ENCODE peak calls at places on chromosomes 1 and 21, in four cellular contexts. G is K562, M is HepG2, L is SK-N-SH. Z is an unnamed sample.

GRCh38 chr1:221858758-221859157 is 116.9 kb upstream of the DUSP10 start:
- DNase-seq in G (no peak), M (no peak), L (no peak), Z (no peak)

GRCh38 chr21:17488620-17489019 is 24.2 kb upstream of the CXADR start:
- DNase-seq in L (no peak), M (no peak), G (no peak), Z (no peak)

GRCh38 chr1:114352797-114353196 is 158.2 kb downstream of the TRIM33 start:
- DNase-seq in G (peak), L (no peak), M (no peak), Z (no peak)

GRCh38 chr1:117598489-117598888 is 7.4 kb upstream of the TENT5C start:
- DNase-seq in G (no peak), L (no peak), M (no peak), Z (no peak)

GRCh38 chr1:20070357-20070756 is 363 bp downstream of the PLA2G5 start:
- DNase-seq in M (no peak), G (no peak), L (no peak), Z (no peak)

GRCh38 chr1:38536089-38536488 is 323.5 kb downstream of the RRAGC start:
- DNase-seq in G (no peak), M (no peak), L (no peak), Z (no peak)

GRCh38 chr1:44250113-44250781 is 37.0 kb downstream of the DMAP1 start:
- DNase-seq in M (no peak), L (no peak), G (no peak), Z (no peak)

GRCh38 chr21:38979271-38980196 is 173.8 kb downstream of the ETS2 start:
- DNase-seq in M (no peak), G (no peak), L (no peak), Z (peak)

GRCh38 chr1:25998075-25998761 is 355 bp upstream of the PAFAH2 start:
- DNase-seq in L (peak), G (peak), M (peak), Z (peak)

GRCh38 chr1:117093870-117094621 is 27.5 kb downstream of the TRIM45 start:
- DNase-seq in L (peak), G (peak), M (no peak), Z (peak)

GRCh38 chr1:233229291-233229690 is 66.2 kb downstream of the PCNX2 start:
- DNase-seq in L (no peak), M (no peak), G (no peak), Z (no peak)

GRCh38 chr1:158150512-158150911 is 30.2 kb upstream of the CD1D start:
- DNase-seq in G (no peak), M (no peak), L (no peak), Z (no peak)

GRCh38 chr1:158155673-158156072 is 25.0 kb upstream of the CD1D start:
- DNase-seq in L (no peak), G (no peak), M (no peak), Z (no peak)

GRCh38 chr1:158153781-158154444 is 26.8 kb upstream of the CD1D start:
- DNase-seq in L (no peak), M (no peak), G (no peak), Z (no peak)

GRCh38 chr1:158154501-158154900 is 26.2 kb upstream of the CD1D start:
- DNase-seq in L (no peak), M (no peak), G (no peak), Z (no peak)

DNA sequence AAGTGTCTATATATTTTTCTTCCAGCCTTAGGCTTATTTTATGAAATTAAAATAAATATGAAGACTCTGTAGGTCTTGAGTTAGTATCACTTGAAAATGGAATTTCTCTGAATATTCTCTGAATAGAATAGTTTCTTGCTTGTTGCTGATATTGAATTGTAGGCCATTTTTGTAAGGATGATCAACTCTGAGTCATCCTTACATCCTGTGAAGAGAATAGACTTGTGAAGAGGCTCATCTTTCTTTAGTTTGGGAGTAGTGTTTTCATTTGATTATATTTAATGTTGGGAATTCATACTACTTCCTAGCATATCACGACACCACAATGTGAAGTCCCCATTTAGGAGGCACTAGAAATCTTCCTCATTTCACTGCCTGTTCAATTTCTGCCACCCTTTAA is 27.5 kb upstream of the CD1D start:
- DNase-seq in M (no peak), L (no peak), G (no peak), Z (no peak)
- TF ChIP-seq FOXJ3 in M (no peak), L (no peak), G (no peak), Z (no peak)

GRCh38 chr1:2127181-2128145 is 67.1 kb downstream of the FAAP20 start:
- DNase-seq in M (no peak), L (no peak), G (no peak), Z (no peak)

GRCh38 chr1:2128189-2128901 is 66.2 kb downstream of the FAAP20 start:
- DNase-seq in M (no peak), G (no peak), L (no peak), Z (no peak)

GRCh38 chr1:2124446-2125198 is 70.0 kb downstream of the FAAP20 start:
- DNase-seq in L (no peak), G (no peak), M (no peak), Z (no peak)

GRCh38 chr1:2126331-2127180 is 68.0 kb downstream of the FAAP20 start:
- DNase-seq in M (no peak), G (no peak), L (no peak), Z (no peak)

DNA sequence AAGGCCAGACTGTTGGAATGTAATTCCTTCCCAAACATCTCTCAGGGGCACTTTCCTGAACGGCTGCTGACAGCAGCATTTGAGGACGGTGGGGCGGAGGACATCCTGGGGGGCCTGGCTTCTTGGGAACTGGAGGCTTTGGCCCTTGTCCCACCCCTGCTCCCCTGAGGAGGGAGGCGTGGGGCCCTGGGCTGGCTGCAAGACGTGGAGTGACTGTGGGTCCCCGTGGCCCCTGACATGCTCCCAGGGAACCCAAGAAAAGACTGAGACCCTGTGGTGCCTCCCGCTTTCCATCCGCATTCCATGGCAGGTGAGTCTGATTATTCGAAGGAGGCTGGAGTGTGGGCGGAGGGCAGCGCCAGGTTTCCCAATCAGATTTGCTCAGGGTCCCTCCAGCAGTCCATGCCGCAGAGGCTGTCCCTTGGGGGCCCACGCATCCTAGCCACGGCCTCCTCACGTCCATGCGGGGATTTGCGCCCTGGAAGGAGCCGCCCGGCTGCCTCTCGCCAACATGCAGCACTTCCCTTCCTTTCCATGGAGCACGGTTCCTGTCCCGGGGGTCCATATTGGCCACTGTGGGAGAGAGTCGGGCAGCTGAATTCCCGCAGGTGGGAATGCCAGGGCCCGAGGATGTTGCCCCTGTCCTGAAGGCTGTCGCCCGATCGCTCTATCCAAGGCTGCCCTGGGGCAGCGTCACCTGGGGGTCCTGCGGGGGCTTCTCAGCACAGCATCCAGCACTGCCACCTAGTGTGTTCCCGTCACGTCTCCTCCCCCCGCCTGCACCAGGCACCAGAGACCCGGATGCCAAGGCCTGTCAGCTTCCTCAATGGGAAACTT is 69.0 kb downstream of the FAAP20 start:
- DNase-seq in G (no peak), L (no peak), M (no peak), Z (no peak)
- TF ChIP-seq FOXJ3 in G (no peak), L (no peak), M (no peak), Z (no peak)

DNA sequence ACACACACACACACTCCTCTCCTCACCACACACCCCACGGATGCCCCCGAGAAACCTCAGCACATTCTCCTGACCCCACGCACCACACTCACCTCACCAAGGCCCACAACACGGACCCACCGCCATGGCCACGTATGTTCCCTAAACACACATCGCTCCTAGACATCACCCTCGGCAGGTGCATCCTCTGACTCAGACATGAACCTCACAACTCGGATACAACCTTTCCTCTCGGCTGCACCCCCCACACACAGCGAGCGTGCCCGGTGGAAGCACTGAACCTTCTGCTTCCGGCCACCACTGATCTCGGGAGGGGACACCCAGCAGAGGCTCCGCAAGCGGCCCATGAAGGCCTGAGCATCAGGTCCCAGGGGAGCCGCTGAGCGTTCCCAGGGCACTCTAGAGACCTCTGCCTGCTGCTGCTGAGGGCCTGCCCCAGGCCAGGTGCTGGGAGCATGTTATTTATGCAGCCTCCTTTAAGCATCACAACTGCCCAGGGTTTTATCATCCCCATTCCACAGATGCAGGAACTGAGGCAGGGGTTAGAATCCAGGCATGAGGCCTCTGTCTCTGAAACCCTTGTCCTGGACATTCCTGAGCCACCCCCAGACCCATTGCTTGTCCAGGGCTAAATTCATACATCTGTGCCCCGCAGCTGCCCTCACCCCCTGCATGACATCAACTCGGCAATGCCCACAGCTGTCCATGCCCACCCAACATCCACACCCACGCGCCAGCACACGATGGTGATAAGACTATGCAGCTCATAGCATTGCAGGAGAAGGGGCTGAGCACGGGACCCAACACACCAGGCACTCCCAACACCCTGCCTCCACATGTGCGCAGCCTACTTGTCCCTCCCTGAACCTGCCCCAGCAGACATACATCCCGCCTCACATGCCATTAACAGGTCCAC is 27.0 kb downstream of the SDC3 start:
- DNase-seq in G (no peak), L (no peak), M (no peak), Z (no peak)
- TF ChIP-seq FOXJ3 in G (no peak), L (no peak), M (no peak), Z (no peak)

GRCh38 chr1:226940029-226940805 is at the start of gene COQ8A:
- DNase-seq in L (peak), G (peak), M (peak), Z (peak)

GRCh38 chr1:226938903-226939438 is 1.1 kb upstream of the COQ8A start:
- DNase-seq in L (no peak), G (no peak), M (peak), Z (no peak)

GRCh38 chr1:226940806-226941067 is 643 bp downstream of the COQ8A start:
- DNase-seq in M (no peak), G (no peak), L (no peak), Z (no peak)

GRCh38 chr1:226937940-226938725 is 2.0 kb upstream of the COQ8A start:
- DNase-seq in L (no peak), M (no peak), G (no peak), Z (no peak)

GRCh38 chr1:226939439-226940028 is 560 bp upstream of the COQ8A start:
- DNase-seq in L (peak), G (peak), M (no peak), Z (no peak)
- TF ChIP-seq FOXJ3 in L (peak), G (no peak), M (no peak), Z (no peak)

GRCh38 chr1:78045850-78046778 is at the start of gene GIPC2:
- DNase-seq in L (peak), G (no peak), M (peak), Z (peak)
- TF ChIP-seq FOXJ3 in L (no peak), G (no peak), M (no peak), Z (no peak)

DNA sequence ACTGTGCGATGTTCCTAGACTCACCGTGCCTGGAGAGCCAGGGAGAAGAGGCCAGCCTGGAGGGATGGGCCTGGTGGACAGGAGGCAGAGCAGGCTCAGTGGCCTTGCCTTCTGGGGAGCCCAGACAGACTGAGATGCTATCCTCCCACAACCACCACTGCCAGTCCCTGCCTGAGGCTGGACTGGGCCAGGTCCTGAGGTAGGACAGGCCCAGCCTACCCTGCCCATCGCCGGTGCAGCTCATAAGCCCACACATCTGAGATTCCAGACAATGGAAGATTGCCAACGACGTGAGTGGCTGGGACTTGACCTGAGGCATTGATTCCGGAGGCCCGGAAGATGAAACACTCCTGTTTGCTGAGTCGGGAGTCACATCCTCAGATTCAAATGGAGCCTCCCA is 5.8 kb downstream of the CLEC20A start:
- DNase-seq in G (no peak), L (no peak), M (no peak), Z (no peak)
- TF ChIP-seq FOXJ3 in G (no peak), L (no peak), M (no peak), Z (no peak)

Z was measured in WTC11.